ENCODE peak calls at places on chromosomes 4 and X, in seven cellular contexts. One of them, this sample, is unnamed.

GRCh38 chr4:10063544-10064300 is 42.4 kb upstream of the SLC2A9 start:
- DNase-seq in neuronal stem cell: peak; percentile 41
- DNase-seq in GM23248: peak; percentile 88
- DNase-seq in astrocyte of the spinal cord: peak; percentile 66
- DNase-seq in T47D: no peak
- DNase-seq in activated effector memory CD4-positive, alpha-beta T cell treated with Interleukin-2 at 50 U/mL for 16 hours: no peak
- DNase-seq in AG04450: peak; percentile 42
- DNase-seq in this sample: peak; percentile 82

GRCh38 chrX:78314561-78314960 is 12.8 kb downstream of the CYSLTR1 start:
- DNase-seq in neuronal stem cell: no peak
- DNase-seq in GM23248: no peak
- DNase-seq in astrocyte of the spinal cord: no peak
- DNase-seq in T47D: no peak
- DNase-seq in activated effector memory CD4-positive, alpha-beta T cell treated with Interleukin-2 at 50 U/mL for 16 hours: no peak
- DNase-seq in AG04450: no peak
- DNase-seq in this sample: no peak

GRCh38 chrX:38215141-38215540 is 5.5 kb downstream of the SRPX start:
- DNase-seq in neuronal stem cell: no peak
- DNase-seq in GM23248: peak; percentile 87
- DNase-seq in astrocyte of the spinal cord: peak; percentile 65
- DNase-seq in T47D: no peak
- DNase-seq in activated effector memory CD4-positive, alpha-beta T cell treated with Interleukin-2 at 50 U/mL for 16 hours: no peak
- DNase-seq in AG04450: no peak
- DNase-seq in this sample: no peak

GRCh38 chr4:41594439-41594838 is 56.5 kb downstream of the LIMCH1 start:
- DNase-seq in neuronal stem cell: no peak
- DNase-seq in GM23248: peak; percentile 7
- DNase-seq in astrocyte of the spinal cord: no peak
- DNase-seq in T47D: no peak
- DNase-seq in activated effector memory CD4-positive, alpha-beta T cell treated with Interleukin-2 at 50 U/mL for 16 hours: no peak
- DNase-seq in AG04450: no peak
- DNase-seq in this sample: no peak

GRCh38 chr4:188221090-188221489 is 81.8 kb downstream of the TRIML1 start:
- DNase-seq in neuronal stem cell: no peak
- DNase-seq in GM23248: no peak
- DNase-seq in astrocyte of the spinal cord: no peak
- DNase-seq in T47D: peak; percentile 48
- DNase-seq in activated effector memory CD4-positive, alpha-beta T cell treated with Interleukin-2 at 50 U/mL for 16 hours: no peak
- DNase-seq in AG04450: no peak
- DNase-seq in this sample: no peak

GRCh38 chrX:140157611-140158010 is 192.3 kb upstream of the CXorf66 start:
- DNase-seq in neuronal stem cell: no peak
- DNase-seq in GM23248: no peak
- DNase-seq in astrocyte of the spinal cord: peak; percentile 85
- DNase-seq in T47D: no peak
- DNase-seq in activated effector memory CD4-positive, alpha-beta T cell treated with Interleukin-2 at 50 U/mL for 16 hours: no peak
- DNase-seq in AG04450: no peak
- DNase-seq in this sample: no peak

GRCh38 chrX:120302434-120302833 is 8.8 kb downstream of the TMEM255A start:
- DNase-seq in neuronal stem cell: no peak
- DNase-seq in GM23248: no peak
- DNase-seq in astrocyte of the spinal cord: no peak
- DNase-seq in T47D: no peak
- DNase-seq in activated effector memory CD4-positive, alpha-beta T cell treated with Interleukin-2 at 50 U/mL for 16 hours: peak; percentile 38
- DNase-seq in AG04450: no peak
- DNase-seq in this sample: peak; percentile 46

GRCh38 chr4:169909897-169910296 is 116.3 kb downstream of the MFAP3L start:
- DNase-seq in neuronal stem cell: no peak
- DNase-seq in GM23248: no peak
- DNase-seq in astrocyte of the spinal cord: no peak
- DNase-seq in T47D: no peak
- DNase-seq in activated effector memory CD4-positive, alpha-beta T cell treated with Interleukin-2 at 50 U/mL for 16 hours: no peak
- DNase-seq in AG04450: no peak
- DNase-seq in this sample: no peak

GRCh38 chr4:111632752-111633151 is 512.5 kb upstream of the FAM241A start:
- DNase-seq in neuronal stem cell: no peak
- DNase-seq in GM23248: peak; percentile 82
- DNase-seq in astrocyte of the spinal cord: no peak
- DNase-seq in T47D: no peak
- DNase-seq in activated effector memory CD4-positive, alpha-beta T cell treated with Interleukin-2 at 50 U/mL for 16 hours: no peak
- DNase-seq in AG04450: no peak
- DNase-seq in this sample: no peak

GRCh38 chrX:137916090-137916746 is 350.3 kb downstream of the ZIC3 start:
- DNase-seq in neuronal stem cell: no peak
- DNase-seq in GM23248: no peak
- DNase-seq in astrocyte of the spinal cord: no peak
- DNase-seq in T47D: no peak
- DNase-seq in activated effector memory CD4-positive, alpha-beta T cell treated with Interleukin-2 at 50 U/mL for 16 hours: no peak
- DNase-seq in AG04450: no peak
- DNase-seq in this sample: peak; percentile 26

GRCh38 chr4:15066140-15066539 is 63.9 kb downstream of the CPEB2 start:
- DNase-seq in neuronal stem cell: no peak
- DNase-seq in GM23248: no peak
- DNase-seq in astrocyte of the spinal cord: no peak
- DNase-seq in T47D: no peak
- DNase-seq in activated effector memory CD4-positive, alpha-beta T cell treated with Interleukin-2 at 50 U/mL for 16 hours: no peak
- DNase-seq in AG04450: no peak
- DNase-seq in this sample: no peak

GRCh38 chr4:5524900-5525299 is 183.5 kb downstream of the EVC2 start:
- DNase-seq in neuronal stem cell: no peak
- DNase-seq in GM23248: peak; percentile 33
- DNase-seq in astrocyte of the spinal cord: peak; percentile 59
- DNase-seq in T47D: no peak
- DNase-seq in activated effector memory CD4-positive, alpha-beta T cell treated with Interleukin-2 at 50 U/mL for 16 hours: no peak
- DNase-seq in AG04450: no peak
- DNase-seq in this sample: no peak

GRCh38 chrX:8684201-8684600 is 47.7 kb downstream of the ANOS1 start:
- DNase-seq in neuronal stem cell: peak; percentile 45
- DNase-seq in GM23248: no peak
- DNase-seq in astrocyte of the spinal cord: no peak
- DNase-seq in T47D: no peak
- DNase-seq in activated effector memory CD4-positive, alpha-beta T cell treated with Interleukin-2 at 50 U/mL for 16 hours: no peak
- DNase-seq in AG04450: no peak
- DNase-seq in this sample: no peak

GRCh38 chrX:134604701-134605271 is 53.5 kb downstream of the PLAC1 start:
- DNase-seq in neuronal stem cell: no peak
- DNase-seq in GM23248: peak; percentile 51
- DNase-seq in astrocyte of the spinal cord: no peak
- DNase-seq in T47D: no peak
- DNase-seq in activated effector memory CD4-positive, alpha-beta T cell treated with Interleukin-2 at 50 U/mL for 16 hours: no peak
- DNase-seq in AG04450: no peak
- DNase-seq in this sample: no peak

GRCh38 chrX:13689519-13690211 is 737 bp downstream of the RAB9A start:
- DNase-seq in neuronal stem cell: no peak
- DNase-seq in GM23248: peak; percentile 59
- DNase-seq in astrocyte of the spinal cord: peak; percentile 36
- DNase-seq in T47D: no peak
- DNase-seq in activated effector memory CD4-positive, alpha-beta T cell treated with Interleukin-2 at 50 U/mL for 16 hours: no peak
- DNase-seq in AG04450: no peak
- DNase-seq in this sample: no peak

GRCh38 chr4:16843831-16844508 is 54.5 kb downstream of the LDB2 start:
- DNase-seq in neuronal stem cell: no peak
- DNase-seq in GM23248: peak; percentile 92
- DNase-seq in astrocyte of the spinal cord: peak; percentile 75
- DNase-seq in T47D: no peak
- DNase-seq in activated effector memory CD4-positive, alpha-beta T cell treated with Interleukin-2 at 50 U/mL for 16 hours: no peak
- DNase-seq in AG04450: peak; percentile 91
- DNase-seq in this sample: no peak

GRCh38 chr4:122874194-122874593 is 47.6 kb downstream of the FGF2 start:
- DNase-seq in neuronal stem cell: no peak
- DNase-seq in GM23248: peak; percentile 89
- DNase-seq in astrocyte of the spinal cord: peak; percentile 82
- DNase-seq in T47D: no peak
- DNase-seq in activated effector memory CD4-positive, alpha-beta T cell treated with Interleukin-2 at 50 U/mL for 16 hours: no peak
- DNase-seq in AG04450: peak; percentile 51
- DNase-seq in this sample: no peak

GRCh38 chrX:108285918-108286317 is 152.3 kb downstream of the COL4A6 start:
- DNase-seq in neuronal stem cell: no peak
- DNase-seq in GM23248: no peak
- DNase-seq in astrocyte of the spinal cord: no peak
- DNase-seq in T47D: no peak
- DNase-seq in activated effector memory CD4-positive, alpha-beta T cell treated with Interleukin-2 at 50 U/mL for 16 hours: no peak
- DNase-seq in AG04450: no peak
- DNase-seq in this sample: no peak

This sample was measured in H9.